ENCODE peak calls at places on chromosomes 3 and 15, in ten cellular contexts. B is A549, N is tibial nerve, H is sigmoid colon, I is K562, Z is esophagus muscularis mucosa, Q is suprapubic skin, S is HepG2, D is GM12878, R is ovary. T is an unnamed sample.
A peak's percentile ranks its signal among the peaks of the same experiment; 100 is the strongest.

GRCh38 chr3:170910542-170910941 is 2.1 kb upstream of the EIF5A2 start:
- DNase-seq in R (no peak), B (no peak), N (no peak), Q (no peak), I (no peak), Z (no peak), S (no peak), D (no peak), H (no peak), T (no peak)

GRCh38 chr15:59918994-59919951 is 84.8 kb upstream of the FOXB1 start:
- DNase-seq in Q (no peak), B (peak; percentile 17), R (no peak), I (no peak), Z (no peak), S (no peak), H (no peak), D (peak; percentile 57), N (no peak), T (no peak)

GRCh38 chr3:120766576-120766975 is 24.0 kb downstream of the GTF2E1 start:
- DNase-seq in R (no peak), N (no peak), S (no peak), H (no peak), D (no peak), B (no peak), Q (no peak), I (no peak), Z (no peak), T (no peak)

GRCh38 chr3:64815691-64816225 is 128.0 kb upstream of the ADAMTS9 start:
- DNase-seq in Z (no peak), H (no peak), D (no peak), S (no peak), N (no peak), I (no peak), B (no peak), R (no peak), Q (no peak), T (no peak)

GRCh38 chr3:151107701-151108100 is 22.2 kb downstream of the MED12L start:
- DNase-seq in N (no peak), R (no peak), H (no peak), S (no peak), B (no peak), Q (no peak), I (no peak), Z (peak; percentile 39), D (no peak), T (no peak)

GRCh38 chr3:64444619-64445317 is 219.5 kb upstream of the PRICKLE2 start:
- DNase-seq in Q (peak; percentile 65), N (no peak), B (no peak), S (no peak), I (no peak), D (no peak), H (no peak), Z (no peak), R (peak; percentile 31), T (no peak)

GRCh38 chr3:37861540-37862051 is at the start of gene CTDSPL:
- DNase-seq in B (peak; percentile 50), Q (no peak), R (peak; percentile 75), S (peak; percentile 21), I (peak; percentile 87), N (no peak), H (peak; percentile 68), Z (no peak), D (no peak), T (peak; percentile 54)

GRCh38 chr3:107662586-107662985 is 139.8 kb downstream of the BBX start:
- DNase-seq in I (no peak), N (no peak), Q (no peak), H (no peak), Z (no peak), R (no peak), B (no peak), D (no peak), S (no peak), T (no peak)

GRCh38 chr3:40524222-40524570 is 564 bp upstream of the ZNF621 start:
- DNase-seq in B (no peak), D (no peak), R (no peak), I (no peak), Q (no peak), S (no peak), N (no peak), H (no peak), Z (no peak), T (no peak)

GRCh38 chr15:47965297-47965696 is 155.5 kb upstream of the SLC24A5 start:
- DNase-seq in S (no peak), I (no peak), H (no peak), Z (no peak), D (no peak), B (no peak), N (no peak), Q (no peak), R (no peak), T (no peak)

GRCh38 chr3:112090899-112091586 is 4.9 kb downstream of the C3orf52 start:
- DNase-seq in S (no peak), D (no peak), Q (no peak), N (no peak), I (no peak), Z (no peak), H (no peak), R (no peak), B (no peak), T (peak; percentile 44)

GRCh38 chr3:159828542-159828943 is 160.1 kb upstream of the IL12A start:
- DNase-seq in I (peak; percentile 36), N (no peak), Q (no peak), B (peak; percentile 38), D (no peak), S (peak; percentile 3), Z (no peak), R (no peak), H (no peak), T (no peak)

GRCh38 chr3:159472611-159473010 is 516.0 kb upstream of the IL12A start:
- DNase-seq in I (no peak), Q (no peak), D (no peak), R (no peak), H (no peak), S (no peak), N (no peak), B (no peak), Z (no peak), T (no peak)

GRCh38 chr15:36707884-36708430 is 128.5 kb downstream of the CDIN1 start:
- DNase-seq in H (no peak), S (no peak), B (no peak), Q (no peak), D (no peak), R (no peak), Z (no peak), I (no peak), N (no peak), T (no peak)

GRCh38 chr15:97745481-97746071 is 214.9 kb upstream of the ARRDC4 start:
- DNase-seq in B (peak; percentile 34), Z (no peak), I (peak; percentile 53), S (peak; percentile 23), D (no peak), N (peak; percentile 16), R (no peak), Q (no peak), H (no peak), T (peak; percentile 48)

DNA sequence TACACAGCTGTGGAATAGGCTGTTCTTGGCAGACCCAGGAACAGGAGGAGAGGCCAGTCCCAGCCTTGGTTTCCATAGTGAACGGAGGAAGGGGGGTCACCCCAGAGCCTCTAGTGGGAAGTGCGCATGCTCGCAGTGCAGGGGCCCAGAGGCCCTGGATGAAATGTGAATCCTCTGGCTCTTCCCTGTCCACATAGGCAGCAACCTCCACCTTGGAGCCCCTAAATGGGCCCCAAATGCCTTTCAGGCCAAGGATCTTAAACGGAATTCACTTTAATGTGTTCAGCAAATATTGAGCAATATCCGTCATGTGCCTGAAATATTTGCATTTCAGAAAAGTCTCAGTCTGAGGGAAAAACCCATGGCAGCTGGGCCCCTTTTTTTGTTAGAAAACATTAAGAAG is 3.3 kb upstream of the NDN start:
- DNase-seq in H (peak; percentile 89), S (peak; percentile 93), N (peak; percentile 43), R (peak; percentile 89), D (no peak), Q (peak; percentile 67), B (no peak), Z (no peak), I (no peak), T (peak; percentile 23)
- TF ChIP-seq EP300 in H (no peak), S (no peak), N (peak; percentile 16), R (no peak), D (no peak), Q (no peak), B (no peak), Z (no peak), I (no peak), T (no peak)

GRCh38 chr3:62335196-62335595 is 38.2 kb downstream of the FEZF2 start:
- DNase-seq in N (no peak), S (no peak), I (no peak), Z (no peak), D (no peak), R (no peak), Q (no peak), B (no peak), H (no peak), T (no peak)

GRCh38 chr3:62332017-62332416 is 41.3 kb downstream of the FEZF2 start:
- DNase-seq in Q (no peak), R (no peak), Z (no peak), B (no peak), H (no peak), N (no peak), S (no peak), D (no peak), I (no peak), T (no peak)

GRCh38 chr3:62329970-62330369 is 43.4 kb downstream of the FEZF2 start:
- DNase-seq in S (no peak), Q (no peak), B (no peak), D (no peak), Z (no peak), N (no peak), R (no peak), H (no peak), I (no peak), T (no peak)

GRCh38 chr3:62332771-62333381 is 40.5 kb downstream of the FEZF2 start:
- DNase-seq in I (no peak), H (no peak), N (peak; percentile 57), R (no peak), Q (no peak), S (no peak), D (no peak), B (no peak), Z (no peak), T (no peak)
- TF ChIP-seq EP300 in I (no peak), H (no peak), N (no peak), R (no peak), Q (no peak), S (no peak), D (no peak), B (no peak), Z (no peak), T (no peak)

DNA sequence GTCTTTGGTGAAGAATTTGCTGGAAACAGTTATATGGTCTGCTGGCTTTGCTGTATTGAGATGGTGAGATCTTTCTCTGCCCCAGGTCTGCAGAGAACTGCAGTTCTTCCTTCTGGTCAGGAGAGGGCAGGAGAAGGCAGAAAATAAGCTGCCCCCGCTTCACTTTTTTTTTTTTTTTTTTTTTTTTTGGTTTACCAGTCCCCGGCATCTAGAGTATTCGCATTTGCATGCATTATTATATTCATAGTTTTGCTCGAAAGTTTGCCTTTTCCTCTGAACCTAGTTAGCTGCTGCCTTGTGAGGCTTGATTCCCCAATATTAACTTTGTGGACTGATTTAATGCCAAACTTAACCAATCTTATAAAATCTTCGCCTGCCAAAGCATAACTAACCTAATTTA is 10.6 kb upstream of the PARL start:
- DNase-seq in R (no peak), N (peak; percentile 26), D (no peak), S (peak; percentile 44), Z (no peak), H (no peak), Q (no peak), I (peak; percentile 79), B (peak; percentile 65), T (peak; percentile 31)
- TF ChIP-seq EP300 in R (no peak), N (no peak), D (no peak), S (no peak), Z (no peak), H (no peak), Q (no peak), I (no peak), B (no peak), T (no peak)

GRCh38 chr3:83715307-83715706 is 1243.5 kb upstream of the CADM2 start:
- DNase-seq in N (no peak), S (no peak), R (no peak), Z (no peak), Q (no peak), I (no peak), D (no peak), H (no peak), B (no peak), T (no peak)
- TF ChIP-seq EP300 in N (no peak), S (no peak), R (no peak), Z (no peak), Q (no peak), I (no peak), D (no peak), H (no peak), B (no peak), T (no peak)